ENCODE peak calls at places on chromosomes 12 and 14, in eight cellular contexts. N is lower lobe of right lung, V is fibroblast of lung, Z is tibial nerve, F is left lung, O is WERI-Rb-1, P is lower leg skin, Y is mucosa of descending colon. J is an unnamed sample.

GRCh38 chr12:67320614-67321305 is 51.6 kb downstream of the CAND1 start:
- DNase-seq in N (no peak), P (no peak), V (no peak), Y (no peak), F (no peak), Z (no peak), O (no peak), J (peak; percentile 57)

GRCh38 chr12:31507966-31508365 is 83.0 kb downstream of the DENND5B start:
- DNase-seq in P (no peak), F (no peak), V (peak; percentile 67), O (no peak), Z (no peak), N (no peak), Y (no peak), J (no peak)

GRCh38 chr12:57551637-57552305 is 1.9 kb downstream of the KIF5A start:
- DNase-seq in Z (no peak), Y (no peak), O (no peak), F (no peak), P (no peak), V (no peak), N (no peak), J (no peak)

GRCh38 chr14:104871656-104872468 is 6.8 kb downstream of the CEP170B start:
- DNase-seq in P (no peak), N (peak; percentile 40), Y (no peak), Z (no peak), F (peak; percentile 58), O (no peak), V (no peak), J (no peak)

GRCh38 chr12:103771466-103771865 is 69.6 kb downstream of the NT5DC3 start:
- DNase-seq in F (peak; percentile 81), P (no peak), N (no peak), Y (peak; percentile 15), Z (no peak), V (peak; percentile 61), O (peak; percentile 41), J (no peak)

GRCh38 chr12:26297386-26298070 is 102.2 kb downstream of the SSPN start:
- DNase-seq in N (no peak), V (no peak), O (no peak), Y (no peak), P (no peak), Z (no peak), F (no peak), J (no peak)

GRCh38 chr12:65867428-65867827 is 43.1 kb downstream of the HMGA2 start:
- DNase-seq in Y (no peak), F (no peak), O (no peak), P (no peak), N (no peak), Z (no peak), V (peak; percentile 81), J (no peak)

GRCh38 chr14:105894978-105895881 is 368.8 kb downstream of the TMEM121 start:
- DNase-seq in N (peak; percentile 30), O (no peak), V (no peak), Z (peak; percentile 6), Y (no peak), P (no peak), F (peak; percentile 70), J (no peak)

GRCh38 chr12:108063192-108063591 is 65.9 kb upstream of the WSCD2 start:
- DNase-seq in N (no peak), P (no peak), Z (no peak), V (peak; percentile 2), O (no peak), F (no peak), Y (no peak), J (no peak)

GRCh38 chr14:51419685-51420084 is 179.6 kb downstream of the TMX1 start:
- DNase-seq in N (no peak), Y (no peak), F (no peak), O (no peak), Z (no peak), V (no peak), P (no peak), J (no peak)

GRCh38 chr12:14614704-14615121 is 47.0 kb upstream of the PLBD1 start:
- DNase-seq in P (no peak), F (no peak), N (no peak), V (no peak), O (no peak), Z (no peak), Y (no peak), J (no peak)

GRCh38 chr14:25122188-25122587 is 72.2 kb upstream of the STXBP6 start:
- DNase-seq in Z (no peak), P (peak; percentile 25), Y (no peak), V (no peak), N (no peak), F (no peak), O (no peak), J (no peak)

GRCh38 chr14:55153951-55154350 is 24.9 kb downstream of the LGALS3 start:
- DNase-seq in N (no peak), F (no peak), P (no peak), Y (no peak), O (no peak), Z (no peak), V (no peak), J (no peak)

GRCh38 chr12:87779016-87779415 is 250.2 kb downstream of the C12orf50 start:
- DNase-seq in O (no peak), Y (no peak), N (no peak), Z (no peak), P (no peak), F (peak; percentile 37), V (no peak), J (peak; percentile 89)

GRCh38 chr12:131123817-131124216 is 170.1 kb downstream of the ADGRD1 start:
- DNase-seq in P (no peak), F (no peak), Y (no peak), V (no peak), O (no peak), Z (no peak), N (no peak), J (no peak)

GRCh38 chr12:57208116-57208945 is 8.3 kb upstream of the NXPH4 start:
- DNase-seq in P (no peak), Y (no peak), Z (no peak), F (no peak), O (no peak), V (no peak), N (no peak), J (no peak)

GRCh38 chr12:109679716-109680520 is 33.7 kb upstream of the FAM222A start:
- DNase-seq in P (no peak), N (no peak), Y (no peak), Z (no peak), F (no peak), V (no peak), O (peak; percentile 93), J (no peak)

GRCh38 chr12:52454411-52455201 is 2.7 kb upstream of the KRT6B start:
- DNase-seq in Y (no peak), F (no peak), O (no peak), P (no peak), N (no peak), V (no peak), Z (no peak), J (no peak)

GRCh38 chr12:15212877-15213276 is 8.3 kb downstream of the RERG start:
- DNase-seq in V (no peak), O (no peak), N (no peak), P (no peak), Z (no peak), Y (no peak), F (no peak), J (no peak)

GRCh38 chr12:4116251-4117111 is 157.1 kb upstream of the CCND2 start:
- DNase-seq in F (no peak), O (no peak), Y (peak; percentile 62), Z (no peak), P (no peak), N (no peak), V (peak; percentile 74), J (no peak)

GRCh38 chr14:58599145-58599544 is 38.6 kb upstream of the DACT1 start:
- DNase-seq in Z (no peak), V (no peak), F (no peak), Y (no peak), N (no peak), O (no peak), P (no peak), J (no peak)

GRCh38 chr12:115174928-115175327 is 491.0 kb upstream of the TBX3 start:
- DNase-seq in Z (no peak), F (no peak), O (peak; percentile 19), P (no peak), N (no peak), Y (no peak), V (no peak), J (no peak)

GRCh38 chr12:87871061-87871460 is 158.1 kb downstream of the C12orf50 start:
- DNase-seq in F (no peak), Y (no peak), V (peak; percentile 42), N (no peak), O (no peak), Z (no peak), P (no peak), J (no peak)

GRCh38 chr14:100025111-100025510 is 40.1 kb upstream of the EVL start:
- DNase-seq in F (no peak), O (peak; percentile 64), P (no peak), Z (no peak), V (peak; percentile 49), N (peak; percentile 55), Y (peak; percentile 34), J (no peak)
- TF ChIP-seq CTCF in F (no peak), O (peak; percentile 75), P (no peak), Z (no peak), V (peak; percentile 55), N (peak; percentile 31), Y (no peak), J (peak; percentile 73)

GRCh38 chr12:54723653-54724256 is 75.6 kb upstream of the DCD start:
- DNase-seq in Y (peak; percentile 10), O (no peak), N (no peak), F (no peak), Z (no peak), P (no peak), V (peak; percentile 17), J (no peak)
- H3K4me3 ChIP-seq in Y (no peak overlapping the region), O (no peak overlapping the region), N (no peak overlapping the region), F (no peak overlapping the region), Z (no peak overlapping the region), P (no peak overlapping the region), V (no peak overlapping the region), J (no peak overlapping the region)

GRCh38 chr14:26163761-26164160 is 434.1 kb downstream of the NOVA1 start:
- DNase-seq in Y (no peak), Z (no peak), P (no peak), V (peak; percentile 60), N (no peak), O (peak; percentile 61), F (peak; percentile 14), J (no peak)
- TF ChIP-seq CTCF in Y (no peak), Z (no peak), P (no peak), V (peak; percentile 62), N (no peak), O (peak; percentile 54), F (peak; percentile 14), J (peak; percentile 80)

DNA sequence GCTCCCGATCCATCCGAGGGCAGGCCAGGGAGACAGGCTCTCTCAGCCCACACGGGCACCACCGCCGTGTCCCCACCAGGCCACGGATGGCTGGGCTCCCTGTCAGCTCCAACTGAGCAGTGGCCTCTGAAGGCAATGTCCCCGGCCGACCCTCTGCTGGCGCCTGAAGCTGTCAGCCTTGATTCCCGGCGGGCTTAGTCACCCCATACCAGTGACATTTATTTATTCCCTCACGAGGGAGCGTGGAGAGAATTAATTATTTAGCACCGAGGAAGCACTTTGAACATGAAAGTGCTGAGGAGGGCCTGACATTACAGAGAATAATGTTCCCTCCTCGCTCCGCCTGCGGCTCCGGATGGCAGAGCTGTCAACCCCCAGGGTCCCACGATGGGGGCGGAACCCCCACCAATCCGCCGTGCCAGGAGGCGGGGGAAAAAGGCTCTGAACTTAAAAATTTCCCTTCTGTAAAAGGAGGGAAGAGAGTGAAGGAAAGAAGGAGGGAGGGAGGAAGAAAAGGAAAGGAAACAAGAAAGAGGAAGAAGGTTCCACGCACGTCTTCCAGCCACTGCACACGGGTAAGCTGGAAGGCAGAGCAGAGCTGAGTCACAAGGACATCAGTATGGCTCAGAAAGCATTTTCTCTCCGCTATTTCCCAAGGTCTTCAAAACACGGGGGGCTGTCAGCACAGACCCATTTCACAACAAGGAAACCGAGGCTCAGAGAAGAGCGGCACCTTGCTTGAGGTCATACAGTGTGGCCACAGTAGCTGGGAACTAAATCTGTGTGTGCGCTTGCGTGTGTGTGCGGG is 108.7 kb upstream of the NCOR2 start:
- DNase-seq in N (no peak), V (peak; percentile 63), P (no peak), Y (no peak), F (no peak), O (peak; percentile 96), Z (no peak), J (no peak)
- H3K4me3 ChIP-seq in N (no peak overlapping the region), V (no peak overlapping the region), P (no peak overlapping the region), Y (no peak overlapping the region), F (no peak overlapping the region), O (peak overlapping the region; percentile 5), Z (peak overlapping the region; percentile 8), J (peak overlapping the region; percentile 34)

J was measured in epithelial cell of proximal tubule.